ENCODE peak calls at places on chromosomes 16 and 17, in five cellular contexts. F, G, S, Y and T are unnamed samples.

GRCh38 chr17:48427598-48427997 is 2.4 kb downstream of the SKAP1 start:
- DNase-seq in F (peak), G (no peak), S (peak), Y (no peak), T (peak)

GRCh38 chr16:26454102-26454501 is 612.6 kb upstream of the C16orf82 start:
- DNase-seq in F (no peak), G (peak), S (no peak), Y (no peak), T (no peak)

GRCh38 chr17:64006361-64007088 is 8.4 kb downstream of the PRR29 start:
- DNase-seq in F (no peak), G (no peak), S (no peak), Y (no peak), T (no peak)

GRCh38 chr17:36674278-36674650 is 72.9 kb downstream of the MRM1 start:
- DNase-seq in F (peak), G (no peak), S (peak), Y (no peak), T (peak)

GRCh38 chr16:3142327-3142726 is 7.5 kb downstream of the ZNF213 start:
- DNase-seq in F (no peak), G (no peak), S (no peak), Y (no peak), T (no peak)

GRCh38 chr17:38667099-38667786 is 7.5 kb downstream of the EPOP start:
- DNase-seq in F (peak), G (peak), S (peak), Y (no peak), T (peak)

GRCh38 chr16:79400462-79401149 is 199.9 kb downstream of the MAF start:
- DNase-seq in F (no peak), G (no peak), S (no peak), Y (no peak), T (no peak)

GRCh38 chr16:73747328-73747727 is 549.3 kb upstream of the PSMD7 start:
- DNase-seq in F (no peak), G (no peak), S (no peak), Y (no peak), T (no peak)

GRCh38 chr17:68296217-68297140 is 5.2 kb downstream of the ARSG start:
- DNase-seq in F (peak), G (no peak), S (no peak), Y (no peak), T (peak)

GRCh38 chr17:37301288-37301687 is 74.5 kb upstream of the C17orf78 start:
- DNase-seq in F (no peak), G (no peak), S (no peak), Y (no peak), T (no peak)